ENCODE peak calls at places on chromosomes 4 and X, in four cellular contexts. One of them, this sample, is unnamed. For H3K4me1 and H3K9me3, the result is how much of the 10 kb centered on the place peaks cover.

GRCh38 chr4:25702848-25703247 is 47.2 kb downstream of the SLC34A2 start:
- DNase-seq in GM12878: no peak
- DNase-seq in A549: no peak
- DNase-seq in ovary: no peak
- DNase-seq in this sample: peak

GRCh38 chr4:35689866-35690265 is 554.4 kb downstream of the ARAP2 start:
- DNase-seq in GM12878: no peak
- DNase-seq in A549: no peak
- DNase-seq in ovary: no peak
- DNase-seq in this sample: peak

GRCh38 chr4:177740563-177740962 is 298.3 kb upstream of the AGA start:
- DNase-seq in GM12878: no peak
- DNase-seq in A549: no peak
- DNase-seq in ovary: no peak
- DNase-seq in this sample: no peak

GRCh38 chrX:74242050-74242449 is 61.9 kb upstream of the ZCCHC13 start:
- DNase-seq in GM12878: no peak
- DNase-seq in A549: no peak
- DNase-seq in ovary: no peak
- DNase-seq in this sample: peak

GRCh38 chr4:140163029-140163810 is 9.2 kb upstream of the MAML3 start:
- DNase-seq in GM12878: no peak
- DNase-seq in A549: no peak
- DNase-seq in ovary: peak
- DNase-seq in this sample: no peak

GRCh38 chrX:52988985-52989917 is 30.9 kb upstream of the FAM156A start:
- DNase-seq in GM12878: no peak
- DNase-seq in A549: no peak
- DNase-seq in ovary: no peak
- DNase-seq in this sample: no peak

GRCh38 chr4:184310171-184310567 is 92.5 kb upstream of the ENPP6 start:
- DNase-seq in GM12878: no peak
- DNase-seq in A549: no peak
- DNase-seq in ovary: no peak
- DNase-seq in this sample: no peak

GRCh38 chr4:4306920-4307319 is 16.9 kb downstream of the ZBTB49 start:
- DNase-seq in GM12878: no peak
- DNase-seq in A549: no peak
- DNase-seq in ovary: no peak
- DNase-seq in this sample: no peak

GRCh38 chr4:106036334-106036733 is 141.1 kb downstream of the NPNT start:
- DNase-seq in GM12878: no peak
- DNase-seq in A549: no peak
- DNase-seq in ovary: no peak
- DNase-seq in this sample: no peak

GRCh38 chr4:81913427-81913878 is 441.7 kb upstream of the RASGEF1B start:
- DNase-seq in GM12878: no peak
- DNase-seq in A549: peak
- DNase-seq in ovary: peak
- DNase-seq in this sample: peak

GRCh38 chr4:108766058-108766457 is 3.2 kb upstream of the ETNPPL start:
- DNase-seq in GM12878: no peak
- DNase-seq in A549: no peak
- DNase-seq in ovary: no peak
- DNase-seq in this sample: no peak

GRCh38 chr4:13535708-13536361 is 8.5 kb downstream of the NKX3-2 start:
- DNase-seq in GM12878: no peak
- DNase-seq in A549: no peak
- DNase-seq in ovary: no peak
- DNase-seq in this sample: no peak

GRCh38 chrX:72169008-72169728 is 12.4 kb upstream of the PIN4 start:
- DNase-seq in GM12878: no peak
- DNase-seq in A549: no peak
- DNase-seq in ovary: no peak
- DNase-seq in this sample: peak

GRCh38 chr4:5204781-5205180 is 153.5 kb downstream of the STK32B start:
- DNase-seq in GM12878: no peak
- DNase-seq in A549: no peak
- DNase-seq in ovary: no peak
- DNase-seq in this sample: no peak

GRCh38 chr4:124851741-124852140 is 139.2 kb upstream of the ANKRD50 start:
- DNase-seq in GM12878: no peak
- DNase-seq in A549: no peak
- DNase-seq in ovary: no peak
- DNase-seq in this sample: no peak

GRCh38 chr4:145034727-145035211 is 63.2 kb downstream of the ANAPC10 start:
- DNase-seq in GM12878: no peak
- DNase-seq in A549: no peak
- DNase-seq in ovary: no peak
- DNase-seq in this sample: peak

GRCh38 chrX:119477812-119478232 is 9.6 kb downstream of the SLC25A5 start:
- DNase-seq in GM12878: no peak
- DNase-seq in A549: peak
- DNase-seq in ovary: peak
- DNase-seq in this sample: no peak

GRCh38 chr4:26859762-26860156 is 882 bp upstream of the STIM2 start:
- DNase-seq in GM12878: no peak
- DNase-seq in A549: no peak
- DNase-seq in ovary: no peak
- DNase-seq in this sample: no peak
- H3K4me1 ChIP-seq in GM12878: under half
- H3K4me1 ChIP-seq in A549: under half
- H3K4me1 ChIP-seq in ovary: under half
- H3K4me1 ChIP-seq in this sample: under half

DNA sequence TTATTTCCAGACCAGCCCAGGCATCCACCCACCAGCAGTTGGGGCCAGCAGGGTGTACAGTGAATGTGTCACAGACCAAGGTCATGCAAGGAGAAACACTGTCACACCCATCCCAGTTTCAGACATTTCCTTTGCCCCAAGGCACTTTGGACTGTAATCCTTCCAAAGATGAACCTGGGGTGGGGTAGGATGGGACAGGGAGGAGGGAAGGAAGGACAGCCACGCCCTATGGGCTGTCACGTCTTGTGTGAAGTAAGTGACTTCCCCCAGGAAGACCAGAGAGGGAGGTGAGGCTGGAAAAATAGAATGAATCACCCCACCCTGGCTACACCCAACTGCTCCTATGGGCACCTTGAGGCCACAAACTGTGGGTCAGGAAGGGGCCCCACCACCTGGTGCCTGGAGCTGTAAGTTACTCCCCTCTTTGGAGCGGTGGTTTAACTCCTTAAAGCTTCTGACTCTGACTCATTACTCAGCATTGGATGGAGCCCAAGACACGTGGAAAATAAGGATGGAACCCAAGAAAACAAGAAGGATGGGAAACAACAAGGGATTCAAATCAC is 349.9 kb upstream of the KLF3 start:
- DNase-seq in GM12878: no peak
- DNase-seq in A549: no peak
- DNase-seq in ovary: no peak
- DNase-seq in this sample: no peak
- H3K27ac ChIP-seq in GM12878: no peak
- H3K27ac ChIP-seq in A549: peak
- H3K27ac ChIP-seq in ovary: no peak
- H3K27ac ChIP-seq in this sample: no peak

GRCh38 chrX:55201930-55202579 is 18.1 kb upstream of the PAGE5 start:
- DNase-seq in GM12878: no peak
- DNase-seq in A549: no peak
- DNase-seq in ovary: no peak
- DNase-seq in this sample: no peak

DNA sequence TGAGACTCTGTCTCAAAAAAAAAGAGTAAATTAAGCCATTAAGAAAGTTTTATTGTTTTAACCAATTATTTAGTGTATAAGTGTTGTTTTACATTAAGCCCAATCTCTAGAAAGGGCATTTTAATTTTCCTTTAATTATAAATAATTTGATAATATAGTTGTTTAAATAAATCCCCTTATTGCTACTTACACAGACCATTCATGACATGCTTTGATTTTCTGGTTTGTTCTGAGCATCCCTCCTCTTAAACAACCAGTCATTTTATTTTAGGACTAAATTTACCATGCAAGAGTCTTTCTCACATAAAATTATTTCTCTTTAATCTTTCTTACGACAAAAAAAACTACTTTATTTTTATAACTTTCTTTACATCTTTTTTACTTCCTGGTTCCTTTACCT is 23.5 kb upstream of the PAGE5 start:
- DNase-seq in GM12878: no peak
- DNase-seq in A549: no peak
- DNase-seq in ovary: no peak
- DNase-seq in this sample: no peak
- H3K9me3 ChIP-seq in GM12878: under half
- H3K9me3 ChIP-seq in A549: under half
- H3K9me3 ChIP-seq in ovary: under half
- H3K9me3 ChIP-seq in this sample: under half

DNA sequence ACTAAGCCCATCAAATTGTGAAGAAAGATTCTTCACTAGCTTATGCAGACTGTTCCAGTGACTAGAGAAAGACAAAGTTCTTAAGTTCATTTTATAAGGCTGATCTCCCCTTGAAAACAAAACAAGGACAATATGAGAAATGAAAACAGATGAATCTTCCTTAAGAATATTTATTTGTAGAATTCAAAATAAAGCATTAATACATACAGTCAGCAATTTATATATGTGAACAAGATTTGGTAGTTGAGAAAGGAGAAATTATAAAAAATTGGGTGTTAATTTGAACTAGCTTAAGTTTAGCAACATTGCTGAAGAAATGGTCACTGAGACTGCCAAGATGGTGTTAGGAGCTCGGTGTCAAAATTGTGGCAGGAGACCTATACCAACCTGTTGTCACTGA is 41.4 kb upstream of the TAPT1 start:
- DNase-seq in GM12878: no peak
- DNase-seq in A549: no peak
- DNase-seq in ovary: no peak
- DNase-seq in this sample: no peak
- H3K4me1 ChIP-seq in GM12878: under half
- H3K4me1 ChIP-seq in A549: under half
- H3K4me1 ChIP-seq in ovary: under half
- H3K4me1 ChIP-seq in this sample: under half

DNA sequence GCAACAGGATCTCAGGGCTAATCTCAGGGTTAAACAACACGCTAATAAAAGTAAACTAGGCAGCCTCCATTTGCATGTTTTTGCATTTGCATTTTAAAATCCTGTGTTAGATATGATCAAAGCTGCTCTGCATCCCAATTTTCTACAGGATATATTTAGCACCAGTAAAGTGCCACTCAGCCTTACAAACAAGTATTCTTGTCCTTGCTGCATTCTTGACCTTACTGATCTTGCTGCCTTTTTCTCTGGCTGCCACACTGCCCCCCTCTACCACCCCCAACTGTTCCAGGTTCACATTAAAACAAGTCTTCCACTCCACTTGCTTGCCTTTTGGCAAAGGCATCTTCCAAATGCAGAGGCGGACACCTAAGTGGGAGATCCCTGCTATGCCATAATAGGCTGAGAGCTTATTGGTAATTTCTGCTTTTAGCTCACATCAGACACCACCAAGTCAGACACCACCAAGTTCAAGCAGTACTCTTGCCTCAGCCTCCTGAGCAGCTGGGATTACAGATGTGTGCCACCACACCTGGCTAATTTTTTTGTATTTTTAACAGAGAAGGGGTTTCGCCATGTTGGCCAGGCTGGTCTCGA is 48.1 kb downstream of the GPRIN3 start:
- DNase-seq in GM12878: no peak
- DNase-seq in A549: no peak
- DNase-seq in ovary: no peak
- DNase-seq in this sample: no peak
- H3K27ac ChIP-seq in GM12878: no peak
- H3K27ac ChIP-seq in A549: no peak
- H3K27ac ChIP-seq in ovary: no peak
- H3K27ac ChIP-seq in this sample: no peak

GRCh38 chrX:55981603-55982002 is 250.6 kb upstream of the KLF8 start:
- DNase-seq in GM12878: no peak
- DNase-seq in A549: no peak
- DNase-seq in ovary: no peak
- DNase-seq in this sample: no peak
- H3K9me3 ChIP-seq in GM12878: under half
- H3K9me3 ChIP-seq in A549: under half
- H3K9me3 ChIP-seq in ovary: under half
- H3K9me3 ChIP-seq in this sample: under half

GRCh38 chr4:78768447-78769177 is 7.5 kb upstream of the BMP2K start:
- DNase-seq in GM12878: no peak
- DNase-seq in A549: no peak
- DNase-seq in ovary: no peak
- DNase-seq in this sample: no peak

GRCh38 chr4:78767350-78767749 is 8.8 kb upstream of the BMP2K start:
- DNase-seq in GM12878: no peak
- DNase-seq in A549: no peak
- DNase-seq in ovary: no peak
- DNase-seq in this sample: no peak

GRCh38 chr4:78772526-78773084 is 3.5 kb upstream of the BMP2K start:
- DNase-seq in GM12878: no peak
- DNase-seq in A549: no peak
- DNase-seq in ovary: no peak
- DNase-seq in this sample: no peak

GRCh38 chr4:78766650-78767049 is 9.5 kb upstream of the BMP2K start:
- DNase-seq in GM12878: no peak
- DNase-seq in A549: no peak
- DNase-seq in ovary: no peak
- DNase-seq in this sample: no peak

GRCh38 chr4:78770091-78770642 is 6.0 kb upstream of the BMP2K start:
- DNase-seq in GM12878: no peak
- DNase-seq in A549: no peak
- DNase-seq in ovary: no peak
- DNase-seq in this sample: no peak
- H3K4me1 ChIP-seq in GM12878: under half
- H3K4me1 ChIP-seq in A549: under half
- H3K4me1 ChIP-seq in ovary: under half
- H3K4me1 ChIP-seq in this sample: under half

GRCh38 chrX:13694359-13694758 is 5.4 kb downstream of the RAB9A start:
- DNase-seq in GM12878: no peak
- DNase-seq in A549: no peak
- DNase-seq in ovary: no peak
- DNase-seq in this sample: no peak
- H3K27ac ChIP-seq in GM12878: peak
- H3K27ac ChIP-seq in A549: no peak
- H3K27ac ChIP-seq in ovary: no peak
- H3K27ac ChIP-seq in this sample: peak

This sample was measured in SJCRH30.